ENCODE peak calls at places on chromosomes 6 and 20, in eight cellular contexts. T, P, D, G, B, O, Z and E are unnamed samples.
A peak's percentile ranks its signal among the peaks of the same experiment; 100 is the strongest.

GRCh38 chr20:25252686-25253421 is 5.0 kb downstream of the PYGB start:
- DNase-seq in P (no peak), O (peak; percentile 35), D (no peak), T (peak; percentile 46), Z (no peak), B (no peak), G (no peak), E (no peak)

GRCh38 chr6:148997863-148998262 is 251.0 kb downstream of the UST start:
- DNase-seq in O (no peak), B (no peak), T (no peak), Z (no peak), D (no peak), P (no peak), G (peak; percentile 67), E (no peak)

GRCh38 chr6:160348552-160349441 is 619 bp downstream of the SLC22A3 start:
- DNase-seq in B (no peak), D (no peak), Z (no peak), G (peak; percentile 44), O (peak; percentile 20), P (peak; percentile 85), T (no peak), E (no peak)

GRCh38 chr6:39707962-39708683 is 17.1 kb downstream of the KIF6 start:
- DNase-seq in G (peak; percentile 30), D (no peak), T (no peak), P (no peak), Z (no peak), O (no peak), B (no peak), E (no peak)

GRCh38 chr20:11056414-11056813 is 382.6 kb upstream of the JAG1 start:
- DNase-seq in B (no peak), P (no peak), O (no peak), T (no peak), Z (no peak), G (no peak), D (no peak), E (no peak)

GRCh38 chr20:16922834-16923233 is 174.7 kb downstream of the OTOR start:
- DNase-seq in O (peak; percentile 79), D (no peak), P (no peak), T (no peak), B (no peak), Z (no peak), G (peak; percentile 93), E (no peak)

GRCh38 chr6:158031445-158032353 is 50.0 kb downstream of the SYNJ2 start:
- DNase-seq in B (no peak), P (peak; percentile 76), Z (no peak), T (peak; percentile 85), O (no peak), G (peak; percentile 94), D (peak; percentile 74), E (peak; percentile 28)

GRCh38 chr20:47790032-47790965 is 5.0 kb upstream of the SULF2 start:
- DNase-seq in P (no peak), G (peak; percentile 98), B (no peak), D (no peak), O (peak; percentile 87), T (no peak), Z (no peak), E (no peak)

GRCh38 chr20:3759884-3760283 is 7.7 kb downstream of the ADISSP start:
- DNase-seq in B (no peak), T (no peak), D (no peak), O (no peak), P (no peak), G (no peak), Z (no peak), E (no peak)

DNA sequence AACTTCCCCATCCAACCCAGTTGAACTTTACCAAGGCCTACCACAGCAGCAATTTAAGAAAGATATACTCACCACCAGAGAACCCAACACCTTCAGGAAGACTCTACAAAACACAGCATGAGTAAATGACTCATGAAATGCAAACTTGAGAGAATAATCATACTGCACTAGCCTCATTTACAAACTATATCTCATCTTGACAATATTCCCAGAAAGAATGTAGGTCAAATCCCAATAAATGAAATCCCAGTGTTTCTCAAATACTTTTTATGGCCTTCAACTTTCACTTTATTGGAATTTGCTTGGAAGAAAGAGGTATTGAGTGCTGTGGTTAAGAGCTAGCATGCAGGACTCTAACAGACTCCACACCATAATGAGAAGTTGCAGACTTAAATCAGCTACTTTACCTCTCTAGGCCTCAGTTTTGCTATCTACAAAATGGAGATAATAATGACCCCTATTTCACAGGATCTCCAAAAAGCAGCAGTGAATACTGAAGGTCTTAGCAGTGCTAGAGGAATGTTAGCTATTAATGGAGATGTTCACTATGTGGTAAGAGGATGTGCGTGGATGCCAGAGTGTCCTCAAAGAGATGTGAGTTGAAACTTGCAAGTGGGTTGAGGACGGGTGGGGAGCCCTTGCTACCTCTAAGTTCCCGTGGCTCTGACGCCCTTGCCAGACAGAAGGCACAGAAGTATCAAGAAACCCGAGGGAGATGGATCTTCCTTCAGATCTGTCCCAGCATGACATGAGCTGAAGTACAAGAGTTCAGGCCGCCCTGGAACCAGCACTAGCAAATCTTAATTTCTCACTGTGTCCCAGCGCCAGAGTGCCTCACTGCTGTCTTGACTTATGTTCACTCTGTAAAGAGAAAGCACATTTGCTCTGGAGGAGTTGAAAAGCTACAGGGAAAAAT is 59.7 kb downstream of the FYN start:
- DNase-seq in O (peak; percentile 77), G (peak; percentile 87), D (no peak), T (no peak), P (no peak), B (no peak), Z (no peak), E (no peak)
- TF ChIP-seq CTCF in O (no peak), G (no peak), D (no peak), T (no peak), P (no peak), B (no peak), Z (no peak), E (no peak)

GRCh38 chr6:108116424-108116780 is 41.9 kb upstream of the OSTM1 start:
- DNase-seq in D (no peak), G (no peak), O (no peak), Z (no peak), P (no peak), B (no peak), T (no peak), E (no peak)
- H3K27ac ChIP-seq in D (no peak overlapping the region), G (no peak overlapping the region), O (no peak overlapping the region), Z (no peak overlapping the region), P (no peak overlapping the region), B (no peak overlapping the region), T (no peak overlapping the region), E (no peak overlapping the region)

GRCh38 chr6:106155219-106155830 is 69.2 kb downstream of the PRDM1 start:
- DNase-seq in T (no peak), D (no peak), Z (no peak), O (no peak), P (no peak), G (no peak), B (no peak), E (no peak)
- TF ChIP-seq CTCF in T (no peak), D (no peak), Z (no peak), O (no peak), P (no peak), G (no peak), B (no peak), E (no peak)

GRCh38 chr20:58243653-58244410 is 15.4 kb upstream of the ANKRD60 start:
- DNase-seq in Z (no peak), T (no peak), P (no peak), G (peak; percentile 24), B (no peak), O (no peak), D (no peak), E (no peak)
- H3K27ac ChIP-seq in Z (no peak overlapping the region), T (no peak overlapping the region), P (no peak overlapping the region), G (no peak overlapping the region), B (no peak overlapping the region), O (no peak overlapping the region), D (no peak overlapping the region), E (no peak overlapping the region)

DNA sequence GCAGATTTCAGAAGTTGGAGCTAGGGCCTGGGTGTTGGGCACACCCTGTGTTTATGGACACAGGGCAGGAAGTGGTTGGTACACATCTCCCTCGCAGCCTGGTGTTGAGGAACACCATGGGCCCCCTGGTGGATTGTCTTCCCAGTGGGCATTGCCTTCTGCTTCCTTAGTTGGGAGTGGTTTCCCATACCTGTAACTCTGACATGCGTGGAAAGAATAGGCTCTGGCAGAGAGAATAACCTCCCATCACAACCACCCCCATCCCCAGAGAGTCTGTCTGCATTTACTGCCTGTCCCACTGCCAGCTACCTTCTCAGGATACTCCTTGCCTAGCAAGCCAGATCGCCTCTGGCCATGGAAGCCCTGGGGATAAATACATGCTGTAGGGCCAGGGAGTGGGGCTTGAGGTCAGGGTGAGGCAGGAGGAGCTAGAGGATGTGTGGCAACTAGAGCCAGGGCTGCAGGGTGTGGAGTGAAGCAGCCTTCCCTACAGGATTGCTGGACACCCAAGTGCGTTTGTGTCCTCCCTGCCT is 14.7 kb downstream of the LRRC73 start:
- DNase-seq in Z (peak; percentile 33), P (no peak), T (no peak), B (peak; percentile 33), G (no peak), D (no peak), O (peak; percentile 41), E (no peak)
- TF ChIP-seq CTCF in Z (peak; percentile 22), P (no peak), T (no peak), B (peak; percentile 53), G (no peak), D (no peak), O (peak; percentile 58), E (no peak)

GRCh38 chr6:34970962-34971361 is 81.9 kb downstream of the ANKS1A start:
- DNase-seq in D (no peak), Z (no peak), G (peak; percentile 37), B (no peak), T (no peak), O (no peak), P (no peak), E (no peak)
- H3K27ac ChIP-seq in D (no peak overlapping the region), Z (no peak overlapping the region), G (peak overlapping the region; percentile 37), B (no peak overlapping the region), T (no peak overlapping the region), O (no peak overlapping the region), P (no peak overlapping the region), E (no peak overlapping the region)

DNA sequence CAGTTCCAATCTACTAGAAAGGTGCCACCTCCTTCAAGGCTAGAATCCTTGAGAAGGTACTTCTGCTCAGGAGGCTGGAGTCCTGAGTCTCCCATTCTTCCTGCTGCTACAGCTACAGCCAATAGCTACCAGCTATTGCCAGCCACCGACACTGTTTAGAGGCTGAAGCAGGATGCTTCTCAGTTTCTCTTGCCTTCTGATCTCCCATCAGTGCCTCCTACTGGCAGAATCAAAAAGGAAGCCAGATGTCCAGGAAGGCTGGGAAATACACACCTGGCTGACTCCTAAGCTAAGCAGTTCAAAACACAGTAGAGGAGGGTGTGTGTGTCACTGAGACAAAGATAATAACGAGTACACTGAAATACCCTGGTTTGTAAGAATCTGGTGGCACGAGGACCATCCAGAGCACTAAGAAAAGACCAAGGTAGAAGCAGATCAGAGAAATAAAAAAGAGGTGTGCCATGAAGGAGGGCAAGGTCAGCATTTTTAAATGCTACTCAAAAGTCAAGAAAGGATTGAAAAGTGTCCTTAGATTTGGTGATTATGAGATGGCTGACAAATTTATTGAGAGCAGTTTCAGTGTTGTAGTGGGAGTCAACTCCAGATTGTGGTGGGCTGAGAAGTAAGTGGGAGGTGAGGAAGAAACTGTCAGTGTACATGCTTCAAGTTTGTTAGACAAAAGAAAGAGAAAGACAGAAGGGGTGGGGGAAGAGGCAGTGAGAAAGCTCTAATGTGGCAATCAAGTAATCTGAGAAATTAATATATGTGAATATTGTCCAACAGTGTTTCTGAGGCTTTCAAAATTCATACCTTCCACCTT is 2.3 kb upstream of the HLA-DMA start:
- DNase-seq in Z (no peak), T (no peak), D (no peak), G (no peak), P (no peak), B (peak; percentile 62), O (peak; percentile 41), E (peak; percentile 34)
- TF ChIP-seq CTCF in Z (peak; percentile 36), T (no peak), D (no peak), G (peak; percentile 30), P (peak; percentile 38), B (peak; percentile 73), O (peak; percentile 55), E (peak; percentile 48)

GRCh38 chr20:2693286-2693995 is 861 bp downstream of the EBF4 start:
- DNase-seq in D (peak; percentile 77), O (no peak), P (peak; percentile 73), Z (peak; percentile 16), B (no peak), T (peak; percentile 66), G (peak; percentile 17), E (peak; percentile 60)
- H3K27ac ChIP-seq in D (peak overlapping the region; percentile 94), O (no peak overlapping the region), P (no peak overlapping the region), Z (no peak overlapping the region), B (no peak overlapping the region), T (peak overlapping the region; percentile 57), G (no peak overlapping the region), E (no peak overlapping the region)